ENCODE peak calls at places on chromosome 11, in ten cellular contexts. One of them, this sample, is unnamed.

GRCh38 chr11:3614742-3615171 is 27.0 kb downstream of the ART5 start:
- DNase-seq in kidney tubule cell: peak; percentile 29
- DNase-seq in ELR: peak; percentile 6
- DNase-seq in iPS-NIHi11: no peak
- DNase-seq in naive thymus-derived CD4-positive, alpha-beta T cell: peak; percentile 46
- DNase-seq in activated naive CD4-positive, alpha-beta T cell treated with anti-CD3 and anti-CD28 coated beads, Interleukin-2, amount 50 U/mL, for 16 hours: peak; percentile 55
- DNase-seq in A549: no peak
- DNase-seq in fibroblast of pulmonary artery: no peak
- DNase-seq in CD4-positive, alpha-beta T cell: peak; percentile 12
- DNase-seq in neural crest cell: no peak
- DNase-seq in this sample: no peak

GRCh38 chr11:62708423-62709261 is 1.2 kb downstream of the GNG3 start:
- DNase-seq in neural crest cell: no peak
- DNase-seq in kidney tubule cell: no peak
- DNase-seq in activated naive CD4-positive, alpha-beta T cell treated with anti-CD3 and anti-CD28 coated beads, Interleukin-2, amount 50 U/mL, for 16 hours: peak; percentile 46
- DNase-seq in ELR: no peak
- DNase-seq in fibroblast of pulmonary artery: no peak
- DNase-seq in A549: no peak
- DNase-seq in naive thymus-derived CD4-positive, alpha-beta T cell: peak; percentile 58
- DNase-seq in iPS-NIHi11: no peak
- DNase-seq in CD4-positive, alpha-beta T cell: peak; percentile 52
- DNase-seq in this sample: peak; percentile 45

GRCh38 chr11:438101-438844 is 3.5 kb downstream of the ANO9 start:
- DNase-seq in CD4-positive, alpha-beta T cell: no peak
- DNase-seq in naive thymus-derived CD4-positive, alpha-beta T cell: no peak
- DNase-seq in A549: no peak
- DNase-seq in neural crest cell: no peak
- DNase-seq in activated naive CD4-positive, alpha-beta T cell treated with anti-CD3 and anti-CD28 coated beads, Interleukin-2, amount 50 U/mL, for 16 hours: no peak
- DNase-seq in ELR: no peak
- DNase-seq in kidney tubule cell: no peak
- DNase-seq in fibroblast of pulmonary artery: no peak
- DNase-seq in iPS-NIHi11: peak; percentile 4
- DNase-seq in this sample: no peak

GRCh38 chr11:70662691-70663098 is 264.4 kb downstream of the CTTN start:
- DNase-seq in activated naive CD4-positive, alpha-beta T cell treated with anti-CD3 and anti-CD28 coated beads, Interleukin-2, amount 50 U/mL, for 16 hours: no peak
- DNase-seq in CD4-positive, alpha-beta T cell: no peak
- DNase-seq in iPS-NIHi11: peak; percentile 54
- DNase-seq in naive thymus-derived CD4-positive, alpha-beta T cell: no peak
- DNase-seq in A549: no peak
- DNase-seq in ELR: no peak
- DNase-seq in kidney tubule cell: no peak
- DNase-seq in neural crest cell: peak; percentile 22
- DNase-seq in fibroblast of pulmonary artery: no peak
- DNase-seq in this sample: peak; percentile 38

GRCh38 chr11:120547871-120548681 is 36.5 kb downstream of the GRIK4 start:
- DNase-seq in iPS-NIHi11: peak; percentile 64
- DNase-seq in neural crest cell: no peak
- DNase-seq in A549: peak; percentile 44
- DNase-seq in CD4-positive, alpha-beta T cell: no peak
- DNase-seq in naive thymus-derived CD4-positive, alpha-beta T cell: no peak
- DNase-seq in ELR: peak; percentile 92
- DNase-seq in fibroblast of pulmonary artery: peak; percentile 94
- DNase-seq in kidney tubule cell: peak; percentile 98
- DNase-seq in activated naive CD4-positive, alpha-beta T cell treated with anti-CD3 and anti-CD28 coated beads, Interleukin-2, amount 50 U/mL, for 16 hours: no peak
- DNase-seq in this sample: no peak

GRCh38 chr11:84524422-84525051 is 1102.6 kb downstream of the DLG2 start:
- DNase-seq in neural crest cell: no peak
- DNase-seq in CD4-positive, alpha-beta T cell: no peak
- DNase-seq in A549: peak; percentile 17
- DNase-seq in iPS-NIHi11: peak; percentile 17
- DNase-seq in ELR: peak; percentile 30
- DNase-seq in kidney tubule cell: peak; percentile 38
- DNase-seq in fibroblast of pulmonary artery: peak; percentile 61
- DNase-seq in activated naive CD4-positive, alpha-beta T cell treated with anti-CD3 and anti-CD28 coated beads, Interleukin-2, amount 50 U/mL, for 16 hours: no peak
- DNase-seq in naive thymus-derived CD4-positive, alpha-beta T cell: no peak
- DNase-seq in this sample: no peak

GRCh38 chr11:32331098-32331497 is 104.2 kb downstream of the WT1 start:
- DNase-seq in kidney tubule cell: no peak
- DNase-seq in ELR: no peak
- DNase-seq in CD4-positive, alpha-beta T cell: no peak
- DNase-seq in neural crest cell: no peak
- DNase-seq in iPS-NIHi11: no peak
- DNase-seq in activated naive CD4-positive, alpha-beta T cell treated with anti-CD3 and anti-CD28 coated beads, Interleukin-2, amount 50 U/mL, for 16 hours: no peak
- DNase-seq in fibroblast of pulmonary artery: peak; percentile 50
- DNase-seq in A549: no peak
- DNase-seq in naive thymus-derived CD4-positive, alpha-beta T cell: no peak
- DNase-seq in this sample: no peak

GRCh38 chr11:8962827-8963226 is 1.4 kb downstream of the TMEM9B start:
- DNase-seq in iPS-NIHi11: no peak
- DNase-seq in A549: no peak
- DNase-seq in neural crest cell: no peak
- DNase-seq in CD4-positive, alpha-beta T cell: no peak
- DNase-seq in ELR: no peak
- DNase-seq in naive thymus-derived CD4-positive, alpha-beta T cell: no peak
- DNase-seq in fibroblast of pulmonary artery: no peak
- DNase-seq in kidney tubule cell: no peak
- DNase-seq in activated naive CD4-positive, alpha-beta T cell treated with anti-CD3 and anti-CD28 coated beads, Interleukin-2, amount 50 U/mL, for 16 hours: no peak
- DNase-seq in this sample: no peak

GRCh38 chr11:58133329-58134076 is 8.2 kb upstream of the OR9I1 start:
- DNase-seq in ELR: peak; percentile 7
- DNase-seq in fibroblast of pulmonary artery: no peak
- DNase-seq in naive thymus-derived CD4-positive, alpha-beta T cell: no peak
- DNase-seq in iPS-NIHi11: no peak
- DNase-seq in kidney tubule cell: peak; percentile 5
- DNase-seq in A549: no peak
- DNase-seq in activated naive CD4-positive, alpha-beta T cell treated with anti-CD3 and anti-CD28 coated beads, Interleukin-2, amount 50 U/mL, for 16 hours: no peak
- DNase-seq in CD4-positive, alpha-beta T cell: no peak
- DNase-seq in neural crest cell: no peak
- DNase-seq in this sample: no peak

GRCh38 chr11:15896544-15896943 is 459.8 kb downstream of the SOX6 start:
- DNase-seq in activated naive CD4-positive, alpha-beta T cell treated with anti-CD3 and anti-CD28 coated beads, Interleukin-2, amount 50 U/mL, for 16 hours: no peak
- DNase-seq in A549: no peak
- DNase-seq in naive thymus-derived CD4-positive, alpha-beta T cell: no peak
- DNase-seq in CD4-positive, alpha-beta T cell: no peak
- DNase-seq in fibroblast of pulmonary artery: no peak
- DNase-seq in iPS-NIHi11: no peak
- DNase-seq in ELR: no peak
- DNase-seq in kidney tubule cell: no peak
- DNase-seq in neural crest cell: no peak
- DNase-seq in this sample: no peak

GRCh38 chr11:74370122-74370521 is 28.1 kb downstream of the PGM2L1 start:
- DNase-seq in naive thymus-derived CD4-positive, alpha-beta T cell: no peak
- DNase-seq in A549: no peak
- DNase-seq in kidney tubule cell: no peak
- DNase-seq in iPS-NIHi11: no peak
- DNase-seq in neural crest cell: no peak
- DNase-seq in ELR: no peak
- DNase-seq in activated naive CD4-positive, alpha-beta T cell treated with anti-CD3 and anti-CD28 coated beads, Interleukin-2, amount 50 U/mL, for 16 hours: no peak
- DNase-seq in fibroblast of pulmonary artery: no peak
- DNase-seq in CD4-positive, alpha-beta T cell: no peak
- DNase-seq in this sample: no peak

GRCh38 chr11:118789501-118790356 is 1.2 kb downstream of the DDX6 start:
- DNase-seq in A549: peak; percentile 12
- DNase-seq in CD4-positive, alpha-beta T cell: peak; percentile 28
- DNase-seq in naive thymus-derived CD4-positive, alpha-beta T cell: peak; percentile 69
- DNase-seq in neural crest cell: no peak
- DNase-seq in activated naive CD4-positive, alpha-beta T cell treated with anti-CD3 and anti-CD28 coated beads, Interleukin-2, amount 50 U/mL, for 16 hours: peak; percentile 12
- DNase-seq in ELR: peak; percentile 36
- DNase-seq in kidney tubule cell: peak; percentile 44
- DNase-seq in fibroblast of pulmonary artery: peak; percentile 26
- DNase-seq in iPS-NIHi11: peak; percentile 23
- DNase-seq in this sample: no peak

GRCh38 chr11:94588366-94588952 is 21.3 kb downstream of the PIWIL4 start:
- DNase-seq in CD4-positive, alpha-beta T cell: no peak
- DNase-seq in ELR: no peak
- DNase-seq in neural crest cell: no peak
- DNase-seq in A549: no peak
- DNase-seq in activated naive CD4-positive, alpha-beta T cell treated with anti-CD3 and anti-CD28 coated beads, Interleukin-2, amount 50 U/mL, for 16 hours: no peak
- DNase-seq in kidney tubule cell: peak; percentile 87
- DNase-seq in naive thymus-derived CD4-positive, alpha-beta T cell: no peak
- DNase-seq in iPS-NIHi11: peak; percentile 50
- DNase-seq in fibroblast of pulmonary artery: no peak
- DNase-seq in this sample: no peak

GRCh38 chr11:15490535-15490934 is 375.8 kb downstream of the INSC start:
- DNase-seq in fibroblast of pulmonary artery: no peak
- DNase-seq in kidney tubule cell: peak; percentile 82
- DNase-seq in ELR: no peak
- DNase-seq in CD4-positive, alpha-beta T cell: no peak
- DNase-seq in activated naive CD4-positive, alpha-beta T cell treated with anti-CD3 and anti-CD28 coated beads, Interleukin-2, amount 50 U/mL, for 16 hours: no peak
- DNase-seq in iPS-NIHi11: no peak
- DNase-seq in naive thymus-derived CD4-positive, alpha-beta T cell: no peak
- DNase-seq in A549: no peak
- DNase-seq in neural crest cell: no peak
- DNase-seq in this sample: no peak

GRCh38 chr11:10606536-10607208 is 38.2 kb upstream of the LYVE1 start:
- DNase-seq in naive thymus-derived CD4-positive, alpha-beta T cell: no peak
- DNase-seq in CD4-positive, alpha-beta T cell: no peak
- DNase-seq in iPS-NIHi11: no peak
- DNase-seq in kidney tubule cell: peak; percentile 67
- DNase-seq in activated naive CD4-positive, alpha-beta T cell treated with anti-CD3 and anti-CD28 coated beads, Interleukin-2, amount 50 U/mL, for 16 hours: no peak
- DNase-seq in A549: no peak
- DNase-seq in ELR: peak; percentile 72
- DNase-seq in fibroblast of pulmonary artery: peak; percentile 71
- DNase-seq in neural crest cell: no peak
- DNase-seq in this sample: no peak

GRCh38 chr11:31958086-31958735 is 132.7 kb upstream of the RCN1 start:
- DNase-seq in CD4-positive, alpha-beta T cell: peak; percentile 24
- DNase-seq in ELR: peak; percentile 55
- DNase-seq in naive thymus-derived CD4-positive, alpha-beta T cell: no peak
- DNase-seq in kidney tubule cell: peak; percentile 52
- DNase-seq in neural crest cell: peak; percentile 76
- DNase-seq in iPS-NIHi11: peak; percentile 85
- DNase-seq in fibroblast of pulmonary artery: peak; percentile 61
- DNase-seq in A549: peak; percentile 39
- DNase-seq in activated naive CD4-positive, alpha-beta T cell treated with anti-CD3 and anti-CD28 coated beads, Interleukin-2, amount 50 U/mL, for 16 hours: peak; percentile 55
- DNase-seq in this sample: peak; percentile 90

GRCh38 chr11:76888989-76889388 is 28.3 kb downstream of the ACER3 start:
- DNase-seq in ELR: no peak
- DNase-seq in fibroblast of pulmonary artery: peak; percentile 31
- DNase-seq in kidney tubule cell: no peak
- DNase-seq in activated naive CD4-positive, alpha-beta T cell treated with anti-CD3 and anti-CD28 coated beads, Interleukin-2, amount 50 U/mL, for 16 hours: no peak
- DNase-seq in naive thymus-derived CD4-positive, alpha-beta T cell: no peak
- DNase-seq in neural crest cell: no peak
- DNase-seq in A549: no peak
- DNase-seq in iPS-NIHi11: no peak
- DNase-seq in CD4-positive, alpha-beta T cell: no peak
- DNase-seq in this sample: no peak

GRCh38 chr11:46275964-46276641 is 1.4 kb upstream of the CREB3L1 start:
- DNase-seq in ELR: no peak
- DNase-seq in iPS-NIHi11: no peak
- DNase-seq in neural crest cell: no peak
- DNase-seq in naive thymus-derived CD4-positive, alpha-beta T cell: no peak
- DNase-seq in A549: no peak
- DNase-seq in kidney tubule cell: no peak
- DNase-seq in fibroblast of pulmonary artery: no peak
- DNase-seq in activated naive CD4-positive, alpha-beta T cell treated with anti-CD3 and anti-CD28 coated beads, Interleukin-2, amount 50 U/mL, for 16 hours: no peak
- DNase-seq in CD4-positive, alpha-beta T cell: no peak
- DNase-seq in this sample: no peak

GRCh38 chr11:75582935-75583709 is 21.1 kb downstream of the SERPINH1 start:
- DNase-seq in kidney tubule cell: peak; percentile 67
- DNase-seq in activated naive CD4-positive, alpha-beta T cell treated with anti-CD3 and anti-CD28 coated beads, Interleukin-2, amount 50 U/mL, for 16 hours: peak; percentile 71
- DNase-seq in iPS-NIHi11: peak; percentile 90
- DNase-seq in ELR: peak; percentile 76
- DNase-seq in A549: peak; percentile 53
- DNase-seq in fibroblast of pulmonary artery: peak; percentile 61
- DNase-seq in neural crest cell: peak; percentile 67
- DNase-seq in naive thymus-derived CD4-positive, alpha-beta T cell: peak; percentile 48
- DNase-seq in CD4-positive, alpha-beta T cell: peak; percentile 43
- DNase-seq in this sample: peak; percentile 77

This sample was measured in WTC11.